ENCODE peak calls at places on chromosomes 16 and 17, in eight cellular contexts. One of them, this sample, is unnamed.

GRCh38 chr16:69150146-69150865 is 17.9 kb downstream of the UTP4 start:
- DNase-seq in ovary: no peak
- DNase-seq in omental fat pad: no peak
- DNase-seq in prostate gland: peak
- DNase-seq in HFFc6: peak
- DNase-seq in psoas muscle: no peak
- DNase-seq in tibial artery: peak
- DNase-seq in HFF-Myc: peak
- DNase-seq in this sample: peak

GRCh38 chr17:15255713-15256454 is 9.2 kb downstream of the PMP22 start:
- DNase-seq in ovary: peak
- DNase-seq in omental fat pad: no peak
- DNase-seq in prostate gland: no peak
- DNase-seq in HFFc6: peak
- DNase-seq in psoas muscle: peak
- DNase-seq in tibial artery: no peak
- DNase-seq in HFF-Myc: no peak
- DNase-seq in this sample: no peak

GRCh38 chr16:48408688-48409087 is 23.5 kb upstream of the SIAH1 start:
- DNase-seq in ovary: no peak
- DNase-seq in omental fat pad: no peak
- DNase-seq in prostate gland: no peak
- DNase-seq in HFFc6: peak
- DNase-seq in psoas muscle: no peak
- DNase-seq in tibial artery: peak
- DNase-seq in HFF-Myc: no peak
- DNase-seq in this sample: peak

GRCh38 chr17:56543280-56543679 is 50.2 kb upstream of the NOG start:
- DNase-seq in ovary: no peak
- DNase-seq in omental fat pad: no peak
- DNase-seq in prostate gland: no peak
- DNase-seq in HFFc6: no peak
- DNase-seq in psoas muscle: no peak
- DNase-seq in tibial artery: no peak
- DNase-seq in HFF-Myc: no peak
- DNase-seq in this sample: no peak

GRCh38 chr16:10578474-10579316 is 1.7 kb downstream of the EMP2 start:
- DNase-seq in ovary: peak
- DNase-seq in omental fat pad: no peak
- DNase-seq in prostate gland: peak
- DNase-seq in HFFc6: no peak
- DNase-seq in psoas muscle: no peak
- DNase-seq in tibial artery: no peak
- DNase-seq in HFF-Myc: no peak
- DNase-seq in this sample: peak

GRCh38 chr16:23448392-23448791 is 4.6 kb downstream of the COG7 start:
- DNase-seq in ovary: no peak
- DNase-seq in omental fat pad: no peak
- DNase-seq in prostate gland: no peak
- DNase-seq in HFFc6: no peak
- DNase-seq in psoas muscle: no peak
- DNase-seq in tibial artery: no peak
- DNase-seq in HFF-Myc: no peak
- DNase-seq in this sample: peak

GRCh38 chr17:27423651-27424050 is 32.6 kb upstream of the KSR1 start:
- DNase-seq in ovary: no peak
- DNase-seq in omental fat pad: no peak
- DNase-seq in prostate gland: no peak
- DNase-seq in HFFc6: peak
- DNase-seq in psoas muscle: no peak
- DNase-seq in tibial artery: no peak
- DNase-seq in HFF-Myc: no peak
- DNase-seq in this sample: no peak

GRCh38 chr16:49121636-49122035 is 160.0 kb downstream of the CBLN1 start:
- DNase-seq in ovary: no peak
- DNase-seq in omental fat pad: no peak
- DNase-seq in prostate gland: no peak
- DNase-seq in HFFc6: no peak
- DNase-seq in psoas muscle: no peak
- DNase-seq in tibial artery: no peak
- DNase-seq in HFF-Myc: no peak
- DNase-seq in this sample: no peak

GRCh38 chr17:51486885-51487520 is 226.7 kb downstream of the UTP18 start:
- DNase-seq in ovary: no peak
- DNase-seq in omental fat pad: no peak
- DNase-seq in prostate gland: no peak
- DNase-seq in HFFc6: no peak
- DNase-seq in psoas muscle: no peak
- DNase-seq in tibial artery: no peak
- DNase-seq in HFF-Myc: no peak
- DNase-seq in this sample: no peak

GRCh38 chr17:47072881-47073280 is 93.8 kb upstream of the RPRML start:
- DNase-seq in ovary: no peak
- DNase-seq in omental fat pad: no peak
- DNase-seq in prostate gland: no peak
- DNase-seq in HFFc6: no peak
- DNase-seq in psoas muscle: no peak
- DNase-seq in tibial artery: peak
- DNase-seq in HFF-Myc: peak
- DNase-seq in this sample: no peak

GRCh38 chr17:45222273-45222993 is 748 bp downstream of the FMNL1 start:
- DNase-seq in ovary: no peak
- DNase-seq in omental fat pad: no peak
- DNase-seq in prostate gland: no peak
- DNase-seq in HFFc6: no peak
- DNase-seq in psoas muscle: no peak
- DNase-seq in tibial artery: no peak
- DNase-seq in HFF-Myc: no peak
- DNase-seq in this sample: no peak

DNA sequence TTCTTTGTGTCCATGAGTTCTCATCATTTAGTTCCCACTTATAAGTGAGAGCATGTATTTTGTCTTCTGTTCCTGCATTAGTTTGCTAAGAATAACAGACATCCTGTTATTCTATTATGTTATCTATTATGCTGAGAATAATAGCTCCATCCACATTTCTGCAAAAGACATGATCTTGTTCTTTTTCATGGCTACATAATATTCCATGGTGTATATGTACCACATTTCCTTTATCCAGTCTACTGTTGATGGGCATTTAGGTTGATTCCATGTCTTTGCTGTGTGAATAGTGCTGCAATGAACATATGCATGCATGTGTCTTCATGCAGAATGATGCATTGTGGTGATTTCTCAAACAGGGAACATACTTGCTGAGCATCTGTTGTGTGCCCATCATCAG is 21.4 kb downstream of the PIK3R5 start:
- DNase-seq in ovary: no peak
- DNase-seq in omental fat pad: no peak
- DNase-seq in prostate gland: no peak
- DNase-seq in HFFc6: no peak
- DNase-seq in psoas muscle: no peak
- DNase-seq in tibial artery: no peak
- DNase-seq in HFF-Myc: no peak
- DNase-seq in this sample: no peak
- TF ChIP-seq CTCF in ovary: no peak
- TF ChIP-seq CTCF in omental fat pad: no peak
- TF ChIP-seq CTCF in prostate gland: no peak
- TF ChIP-seq CTCF in HFFc6: no peak
- TF ChIP-seq CTCF in psoas muscle: no peak
- TF ChIP-seq CTCF in tibial artery: no peak
- TF ChIP-seq CTCF in HFF-Myc: no peak
- TF ChIP-seq CTCF in this sample: no peak

GRCh38 chr17:78675316-78675616 is 98.1 kb upstream of the DNAH17 start:
- DNase-seq in ovary: no peak
- DNase-seq in omental fat pad: no peak
- DNase-seq in prostate gland: no peak
- DNase-seq in HFFc6: no peak
- DNase-seq in psoas muscle: no peak
- DNase-seq in tibial artery: no peak
- DNase-seq in HFF-Myc: no peak
- DNase-seq in this sample: no peak

GRCh38 chr17:78674156-78674555 is 97.0 kb upstream of the DNAH17 start:
- DNase-seq in ovary: no peak
- DNase-seq in omental fat pad: no peak
- DNase-seq in prostate gland: peak
- DNase-seq in HFFc6: no peak
- DNase-seq in psoas muscle: no peak
- DNase-seq in tibial artery: no peak
- DNase-seq in HFF-Myc: no peak
- DNase-seq in this sample: no peak

GRCh38 chr17:78675836-78676235 is 98.6 kb upstream of the DNAH17 start:
- DNase-seq in ovary: no peak
- DNase-seq in omental fat pad: no peak
- DNase-seq in prostate gland: no peak
- DNase-seq in HFFc6: no peak
- DNase-seq in psoas muscle: no peak
- DNase-seq in tibial artery: no peak
- DNase-seq in HFF-Myc: no peak
- DNase-seq in this sample: no peak

GRCh38 chr17:78673395-78673794 is 96.2 kb upstream of the DNAH17 start:
- DNase-seq in ovary: no peak
- DNase-seq in omental fat pad: no peak
- DNase-seq in prostate gland: no peak
- DNase-seq in HFFc6: no peak
- DNase-seq in psoas muscle: no peak
- DNase-seq in tibial artery: no peak
- DNase-seq in HFF-Myc: no peak
- DNase-seq in this sample: no peak

DNA sequence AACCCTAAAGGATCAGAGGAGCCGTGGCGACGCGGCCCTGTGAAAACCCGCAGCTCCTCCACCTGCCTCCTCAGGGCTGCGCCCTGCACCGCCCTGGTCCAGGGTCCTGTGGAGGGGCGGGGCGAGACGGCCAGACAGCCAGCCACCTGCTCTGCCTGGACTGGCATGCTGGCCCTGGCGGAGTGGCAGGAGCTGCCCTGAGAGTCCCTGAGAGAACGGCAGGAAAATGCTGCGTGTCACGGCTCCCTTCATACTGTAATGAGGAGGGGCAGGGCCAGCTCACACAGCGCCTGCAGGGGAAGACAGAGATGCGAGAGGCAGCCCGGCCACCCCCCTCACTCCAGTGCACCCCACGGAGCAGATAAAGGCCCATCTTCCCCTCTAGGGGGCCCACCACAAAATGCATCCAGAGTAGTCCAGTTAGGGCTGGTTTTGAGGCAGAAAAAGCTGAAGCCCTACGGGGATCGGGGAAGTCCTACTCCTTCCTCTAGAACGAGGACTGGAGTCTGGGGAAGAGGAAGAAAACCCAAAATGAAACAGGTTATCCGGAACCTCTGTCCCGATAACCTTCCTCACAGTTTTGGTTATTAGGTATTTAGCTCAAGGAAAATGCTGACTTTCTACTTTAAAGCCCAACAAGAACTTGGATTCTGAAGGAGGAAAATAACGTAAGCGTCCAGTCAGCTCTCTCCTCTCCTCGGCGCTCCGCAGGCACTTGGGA is 97.6 kb upstream of the DNAH17 start:
- DNase-seq in ovary: no peak
- DNase-seq in omental fat pad: no peak
- DNase-seq in prostate gland: no peak
- DNase-seq in HFFc6: no peak
- DNase-seq in psoas muscle: no peak
- DNase-seq in tibial artery: no peak
- DNase-seq in HFF-Myc: no peak
- DNase-seq in this sample: no peak
- TF ChIP-seq CTCF in ovary: no peak
- TF ChIP-seq CTCF in omental fat pad: no peak
- TF ChIP-seq CTCF in prostate gland: no peak
- TF ChIP-seq CTCF in HFFc6: peak
- TF ChIP-seq CTCF in psoas muscle: no peak
- TF ChIP-seq CTCF in tibial artery: no peak
- TF ChIP-seq CTCF in HFF-Myc: peak
- TF ChIP-seq CTCF in this sample: no peak

GRCh38 chr16:20637247-20637646 is 60.2 kb downstream of the ACSM1 start:
- DNase-seq in ovary: no peak
- DNase-seq in omental fat pad: no peak
- DNase-seq in prostate gland: no peak
- DNase-seq in HFFc6: no peak
- DNase-seq in psoas muscle: no peak
- DNase-seq in tibial artery: no peak
- DNase-seq in HFF-Myc: no peak
- DNase-seq in this sample: no peak
- TF ChIP-seq CTCF in ovary: no peak
- TF ChIP-seq CTCF in omental fat pad: no peak
- TF ChIP-seq CTCF in prostate gland: no peak
- TF ChIP-seq CTCF in HFFc6: no peak
- TF ChIP-seq CTCF in psoas muscle: no peak
- TF ChIP-seq CTCF in tibial artery: no peak
- TF ChIP-seq CTCF in HFF-Myc: no peak
- TF ChIP-seq CTCF in this sample: no peak

GRCh38 chr16:85227924-85228462 is 115.7 kb upstream of the CIBAR2 start:
- DNase-seq in ovary: no peak
- DNase-seq in omental fat pad: no peak
- DNase-seq in prostate gland: no peak
- DNase-seq in HFFc6: peak
- DNase-seq in psoas muscle: no peak
- DNase-seq in tibial artery: no peak
- DNase-seq in HFF-Myc: no peak
- DNase-seq in this sample: no peak

GRCh38 chr16:85228970-85229430 is 116.7 kb upstream of the CIBAR2 start:
- DNase-seq in ovary: no peak
- DNase-seq in omental fat pad: no peak
- DNase-seq in prostate gland: no peak
- DNase-seq in HFFc6: no peak
- DNase-seq in psoas muscle: no peak
- DNase-seq in tibial artery: no peak
- DNase-seq in HFF-Myc: no peak
- DNase-seq in this sample: no peak

GRCh38 chr16:85227262-85227923 is 115.1 kb upstream of the CIBAR2 start:
- DNase-seq in ovary: no peak
- DNase-seq in omental fat pad: no peak
- DNase-seq in prostate gland: no peak
- DNase-seq in HFFc6: no peak
- DNase-seq in psoas muscle: no peak
- DNase-seq in tibial artery: no peak
- DNase-seq in HFF-Myc: no peak
- DNase-seq in this sample: no peak

GRCh38 chr16:85229869-85230416 is 117.7 kb upstream of the CIBAR2 start:
- DNase-seq in ovary: no peak
- DNase-seq in omental fat pad: no peak
- DNase-seq in prostate gland: no peak
- DNase-seq in HFFc6: no peak
- DNase-seq in psoas muscle: no peak
- DNase-seq in tibial artery: no peak
- DNase-seq in HFF-Myc: no peak
- DNase-seq in this sample: no peak

GRCh38 chr16:85228463-85228862 is 116.2 kb upstream of the CIBAR2 start:
- DNase-seq in ovary: no peak
- DNase-seq in omental fat pad: no peak
- DNase-seq in prostate gland: no peak
- DNase-seq in HFFc6: no peak
- DNase-seq in psoas muscle: no peak
- DNase-seq in tibial artery: no peak
- DNase-seq in HFF-Myc: no peak
- DNase-seq in this sample: no peak
- TF ChIP-seq CTCF in ovary: no peak
- TF ChIP-seq CTCF in omental fat pad: no peak
- TF ChIP-seq CTCF in prostate gland: no peak
- TF ChIP-seq CTCF in HFFc6: no peak
- TF ChIP-seq CTCF in psoas muscle: no peak
- TF ChIP-seq CTCF in tibial artery: no peak
- TF ChIP-seq CTCF in HFF-Myc: no peak
- TF ChIP-seq CTCF in this sample: no peak

GRCh38 chr17:8019161-8019560 is 16.7 kb downstream of the GUCY2D start:
- DNase-seq in ovary: no peak
- DNase-seq in omental fat pad: no peak
- DNase-seq in prostate gland: no peak
- DNase-seq in HFFc6: no peak
- DNase-seq in psoas muscle: no peak
- DNase-seq in tibial artery: no peak
- DNase-seq in HFF-Myc: no peak
- DNase-seq in this sample: no peak
- TF ChIP-seq CTCF in ovary: no peak
- TF ChIP-seq CTCF in omental fat pad: no peak
- TF ChIP-seq CTCF in prostate gland: no peak
- TF ChIP-seq CTCF in HFFc6: no peak
- TF ChIP-seq CTCF in psoas muscle: no peak
- TF ChIP-seq CTCF in tibial artery: no peak
- TF ChIP-seq CTCF in HFF-Myc: no peak
- TF ChIP-seq CTCF in this sample: no peak